ENCODE peak calls at places on chromosomes 12 and 14, in eight cellular contexts. J is heart left ventricle, H is lower lobe of right lung, D is CD14-positive monocyte, T is endothelial cell, F is SK-N-SH, Y is right lobe of liver, S is epithelial cell of proximal tubule. C is an unnamed sample.

GRCh38 chr14:96459851-96460250 is 42.3 kb upstream of the PAPOLA start:
- DNase-seq in F (no peak), D (no peak), H (no peak), Y (no peak), J (no peak), S (no peak), T (no peak), C (no peak)

GRCh38 chr12:23949212-23950010 is at the start of gene SOX5:
- DNase-seq in H (peak), S (peak), T (peak), F (peak), J (peak), D (no peak), Y (peak), C (no peak)

GRCh38 chr12:59404109-59404650 is 191.6 kb upstream of the SLC16A7 start:
- DNase-seq in Y (no peak), F (no peak), S (no peak), H (no peak), D (no peak), J (no peak), T (no peak), C (no peak)

GRCh38 chr12:115657081-115658013 is 620.1 kb downstream of the MED13L start:
- DNase-seq in T (no peak), H (no peak), J (no peak), D (no peak), F (no peak), Y (no peak), S (no peak), C (no peak)

GRCh38 chr14:55245657-55246268 is 25.5 kb upstream of the FBXO34 start:
- DNase-seq in H (no peak), S (no peak), Y (no peak), D (no peak), F (no peak), T (peak), J (no peak), C (no peak)

GRCh38 chr14:71300474-71301359 is 393.5 kb downstream of the PCNX1 start:
- DNase-seq in T (no peak), S (no peak), D (no peak), H (no peak), J (no peak), F (no peak), Y (no peak), C (no peak)

GRCh38 chr12:26937443-26937862 is 328 bp downstream of the INTS13 start:
- DNase-seq in D (no peak), Y (no peak), T (no peak), H (no peak), J (no peak), S (no peak), F (no peak), C (no peak)

GRCh38 chr14:95307402-95308041 is 12.2 kb downstream of the CLMN start:
- DNase-seq in J (peak), T (no peak), H (peak), Y (peak), D (no peak), F (peak), S (no peak), C (no peak)

GRCh38 chr12:115983226-115983798 is 294.2 kb downstream of the MED13L start:
- DNase-seq in T (peak), F (no peak), D (no peak), S (no peak), H (no peak), Y (no peak), J (no peak), C (no peak)

GRCh38 chr14:47022721-47023120 is 371.1 kb upstream of the RPL10L start:
- DNase-seq in F (no peak), H (no peak), J (no peak), Y (no peak), T (no peak), S (no peak), D (no peak), C (no peak)

GRCh38 chr12:41932470-41932991 is 212.1 kb downstream of the GXYLT1 start:
- DNase-seq in T (peak), S (no peak), Y (peak), J (peak), D (peak), H (peak), F (peak), C (peak)

GRCh38 chr12:110282956-110283817 is 2.1 kb downstream of the ATP2A2 start:
- DNase-seq in J (peak), Y (no peak), S (no peak), T (no peak), D (no peak), H (no peak), F (no peak), C (no peak)

GRCh38 chr14:36221097-36221496 is 44.6 kb upstream of the PTCSC3 start:
- DNase-seq in Y (no peak), T (no peak), S (no peak), J (no peak), F (no peak), H (no peak), D (no peak), C (no peak)

GRCh38 chr12:82089369-82090121 is 268.6 kb downstream of the CCDC59 start:
- DNase-seq in S (no peak), Y (no peak), T (no peak), D (no peak), J (no peak), H (no peak), F (no peak), C (no peak)

GRCh38 chr14:78448483-78449094 is 278.4 kb downstream of the NRXN3 start:
- DNase-seq in D (no peak), T (peak), F (peak), S (no peak), J (no peak), Y (no peak), H (no peak), C (no peak)

GRCh38 chr14:96578619-96579018 is 76.4 kb downstream of the PAPOLA start:
- DNase-seq in T (no peak), D (no peak), F (no peak), Y (no peak), H (no peak), J (no peak), S (no peak), C (no peak)

GRCh38 chr12:7116196-7116595 is 7.2 kb upstream of the C1RL start:
- DNase-seq in F (no peak), H (no peak), J (no peak), S (no peak), T (no peak), D (no peak), Y (no peak), C (no peak)

GRCh38 chr12:124737772-124738635 is 125.7 kb downstream of the SCARB1 start:
- DNase-seq in F (no peak), T (no peak), Y (no peak), H (no peak), J (no peak), D (no peak), S (no peak), C (no peak)

GRCh38 chr14:64834965-64835364 is 44.7 kb downstream of the SPTB start:
- DNase-seq in J (no peak), T (no peak), S (no peak), F (no peak), D (no peak), H (no peak), Y (no peak), C (no peak)

GRCh38 chr14:44029933-44030332 is 477.1 kb downstream of the FSCB start:
- DNase-seq in D (no peak), F (no peak), S (no peak), T (no peak), H (no peak), J (no peak), Y (no peak), C (no peak)

GRCh38 chr12:110641512-110641911 is 27.6 kb downstream of the TCTN1 start:
- DNase-seq in F (no peak), D (no peak), H (no peak), Y (no peak), J (peak), T (no peak), S (no peak), C (no peak)

GRCh38 chr14:73784065-73784987 is 67.3 kb upstream of the PTGR2 start:
- DNase-seq in T (no peak), S (no peak), Y (peak), H (no peak), D (no peak), F (no peak), J (no peak), C (no peak)

GRCh38 chr12:103373088-103373523 is 122.7 kb downstream of the C12orf42 start:
- DNase-seq in J (no peak), F (no peak), S (no peak), Y (no peak), T (no peak), D (no peak), H (peak), C (no peak)

GRCh38 chr12:22287776-22288621 is 46.5 kb downstream of the ST8SIA1 start:
- DNase-seq in Y (no peak), F (no peak), H (no peak), J (no peak), D (no peak), T (no peak), S (no peak), C (no peak)

GRCh38 chr12:9745191-9745590 is 12.3 kb upstream of the CLECL1 start:
- DNase-seq in D (no peak), H (no peak), Y (no peak), F (no peak), S (no peak), T (no peak), J (no peak), C (no peak)

GRCh38 chr12:46365951-46366379 is 6.6 kb downstream of the SLC38A2 start:
- DNase-seq in J (no peak), S (no peak), D (no peak), Y (no peak), F (no peak), T (no peak), H (no peak), C (no peak)

GRCh38 chr14:51283402-51283825 is 43.4 kb downstream of the TMX1 start:
- DNase-seq in H (no peak), S (peak), F (peak), Y (no peak), T (peak), J (no peak), D (no peak), C (no peak)

GRCh38 chr12:88897723-88898122 is 317.5 kb upstream of the KITLG start:
- DNase-seq in H (no peak), J (peak), Y (no peak), T (no peak), F (no peak), D (no peak), S (no peak), C (no peak)

GRCh38 chr12:5348491-5348890 is 83.4 kb upstream of the NTF3 start:
- DNase-seq in Y (no peak), T (no peak), J (no peak), S (no peak), H (no peak), D (no peak), F (peak), C (no peak)

GRCh38 chr12:71797506-71797905 is 42.1 kb upstream of the TBC1D15 start:
- DNase-seq in Y (no peak), S (no peak), F (no peak), J (no peak), D (no peak), T (no peak), H (no peak), C (no peak)

GRCh38 chr12:53333289-53333688 is 2.9 kb downstream of the SP7 start:
- DNase-seq in J (no peak), D (no peak), Y (no peak), H (no peak), T (no peak), S (no peak), F (peak), C (no peak)

GRCh38 chr14:23562822-23563472 is 4.6 kb downstream of the AP1G2 start:
- DNase-seq in F (peak), S (no peak), J (no peak), T (peak), H (no peak), D (no peak), Y (no peak), C (peak)

GRCh38 chr12:96305665-96306064 is 94.6 kb downstream of the CDK17 start:
- DNase-seq in Y (no peak), S (no peak), H (no peak), T (no peak), D (no peak), J (no peak), F (no peak), C (no peak)

GRCh38 chr12:109554761-109555160 is 18.5 kb downstream of the MMAB start:
- DNase-seq in Y (peak), D (no peak), T (no peak), F (no peak), H (peak), S (no peak), J (no peak), C (no peak)

GRCh38 chr14:68027276-68027675 is 207.7 kb downstream of the RAD51B start:
- DNase-seq in D (no peak), H (no peak), T (no peak), F (no peak), Y (no peak), J (no peak), S (no peak), C (no peak)

GRCh38 chr12:62001424-62001823 is 258.8 kb upstream of the USP15 start:
- DNase-seq in D (no peak), T (no peak), H (no peak), F (no peak), S (no peak), Y (no peak), J (no peak), C (no peak)

GRCh38 chr12:97854477-97854876 is 391.9 kb downstream of the RMST start:
- DNase-seq in J (no peak), Y (no peak), F (no peak), D (no peak), S (no peak), H (no peak), T (no peak), C (no peak)
- TF ChIP-seq CTCF in J (no peak), Y (no peak), F (no peak), D (no peak), S (no peak), H (no peak), T (no peak), C (no peak)

DNA sequence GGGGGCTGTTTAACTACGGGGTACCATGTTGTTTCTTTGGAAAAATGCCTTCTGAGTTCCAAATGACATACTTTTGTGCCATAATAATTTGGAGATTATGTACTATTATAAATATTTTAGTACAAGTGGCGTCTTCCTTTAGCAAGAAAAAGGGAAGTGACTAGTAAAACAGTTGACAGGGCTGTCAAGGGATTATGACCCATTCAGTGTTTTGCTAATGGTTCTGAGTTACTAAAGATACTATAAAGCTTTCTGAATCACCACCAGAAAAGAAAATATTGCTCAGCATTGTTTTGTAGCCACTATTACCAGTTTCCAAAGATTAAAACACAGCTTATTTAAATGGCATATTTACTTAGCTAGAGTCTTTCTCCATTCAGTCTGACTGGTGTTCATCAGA is 334.9 kb downstream of the SNAPC1 start:
- DNase-seq in Y (no peak), H (no peak), S (no peak), T (no peak), F (no peak), D (no peak), J (no peak), C (no peak)
- TF ChIP-seq CTCF in Y (no peak), H (no peak), S (no peak), T (no peak), F (no peak), D (no peak), J (no peak), C (no peak)

DNA sequence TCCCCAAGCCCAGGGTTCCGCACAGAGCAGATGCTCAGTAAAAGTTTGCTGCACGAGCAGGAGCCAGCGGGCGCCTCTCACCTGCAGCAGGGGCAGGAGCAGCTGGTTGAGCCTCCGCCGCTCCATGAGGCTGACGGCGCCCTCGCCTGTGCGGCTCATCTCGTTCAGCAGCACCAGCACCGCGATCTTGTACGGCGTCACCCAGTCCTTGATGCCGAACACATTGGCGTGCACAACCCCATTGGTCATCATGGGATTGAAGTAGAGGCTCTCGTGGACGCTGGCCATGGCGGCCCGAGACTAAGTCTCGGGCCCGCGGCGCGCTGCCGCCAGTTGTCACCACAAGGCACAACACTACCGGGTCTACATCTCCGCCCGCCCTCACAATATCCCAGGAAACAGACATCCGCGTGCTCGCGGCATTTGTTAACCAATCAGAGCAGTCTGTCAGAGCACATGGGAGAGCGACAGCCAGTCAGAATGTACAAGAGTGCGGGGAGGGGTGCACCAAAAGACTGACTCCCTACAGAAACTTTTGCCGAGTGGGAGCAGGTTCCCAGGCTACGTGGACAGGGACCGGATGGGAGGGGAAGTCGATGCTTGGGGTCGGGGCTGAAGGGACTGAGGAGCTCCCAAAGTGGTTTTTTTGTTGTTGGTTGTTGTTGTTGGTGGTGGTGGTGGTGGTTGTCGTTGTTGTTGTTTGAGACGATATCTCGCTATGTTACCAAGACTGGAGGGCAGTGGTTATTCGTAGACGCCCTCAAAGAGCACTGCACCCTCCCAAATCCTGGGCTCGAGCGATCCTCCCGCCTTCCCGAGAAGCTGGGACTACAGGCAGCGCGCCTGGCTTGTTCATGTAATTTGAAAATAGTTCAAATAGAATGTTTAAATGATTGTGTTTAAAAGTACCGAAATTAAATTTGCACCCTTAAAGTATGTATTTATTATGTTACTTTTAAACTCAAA is at the start of gene ANAPC5:
- DNase-seq in J (peak), Y (peak), F (peak), S (peak), H (peak), D (peak), T (peak), C (peak)
- TF ChIP-seq CTCF in J (no peak), Y (no peak), F (no peak), S (peak), H (no peak), D (no peak), T (no peak), C (no peak)

DNA sequence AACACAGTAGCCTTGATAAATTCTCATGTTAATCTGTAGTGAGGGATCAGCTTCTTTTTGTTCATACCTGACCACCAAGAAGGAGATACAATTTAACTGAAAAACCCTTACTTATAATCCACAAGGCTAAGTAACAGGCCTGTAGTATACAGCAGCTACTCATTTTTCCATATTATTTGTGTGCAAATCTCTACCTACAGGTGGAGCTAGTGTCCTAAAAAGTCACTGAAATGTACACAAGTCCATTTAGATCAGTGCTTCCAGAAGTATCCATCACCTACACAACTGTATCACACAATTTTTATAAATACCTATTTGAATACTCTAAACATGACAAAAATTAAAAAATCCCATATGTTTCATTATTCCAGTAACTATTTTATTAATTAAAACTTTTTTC is 173.2 kb downstream of the SLC35F4 start:
- DNase-seq in F (peak), J (no peak), D (no peak), S (no peak), Y (no peak), H (no peak), T (no peak), C (no peak)
- TF ChIP-seq CTCF in F (peak), J (peak), D (no peak), S (peak), Y (peak), H (peak), T (no peak), C (no peak)

GRCh38 chr12:3533703-3534386 is 42.8 kb downstream of the PRMT8 start:
- DNase-seq in S (no peak), D (no peak), T (no peak), J (peak), Y (no peak), H (no peak), F (peak), C (no peak)
- TF ChIP-seq CTCF in S (no peak), D (no peak), T (no peak), J (no peak), Y (no peak), H (no peak), F (no peak), C (no peak)

GRCh38 chr14:92920001-92920400 is 2.9 kb upstream of the CHGA start:
- DNase-seq in H (no peak), S (no peak), F (no peak), T (no peak), Y (no peak), D (no peak), J (no peak), C (no peak)
- TF ChIP-seq CTCF in H (no peak), S (no peak), F (no peak), T (no peak), Y (no peak), D (no peak), J (no peak), C (no peak)

GRCh38 chr12:80400591-80400991 is 43.4 kb upstream of the PTPRQ start:
- DNase-seq in H (no peak), T (no peak), Y (peak), F (peak), J (no peak), S (no peak), D (no peak), C (no peak)
- TF ChIP-seq CTCF in H (no peak), T (no peak), Y (no peak), F (no peak), J (no peak), S (no peak), D (no peak), C (no peak)

DNA sequence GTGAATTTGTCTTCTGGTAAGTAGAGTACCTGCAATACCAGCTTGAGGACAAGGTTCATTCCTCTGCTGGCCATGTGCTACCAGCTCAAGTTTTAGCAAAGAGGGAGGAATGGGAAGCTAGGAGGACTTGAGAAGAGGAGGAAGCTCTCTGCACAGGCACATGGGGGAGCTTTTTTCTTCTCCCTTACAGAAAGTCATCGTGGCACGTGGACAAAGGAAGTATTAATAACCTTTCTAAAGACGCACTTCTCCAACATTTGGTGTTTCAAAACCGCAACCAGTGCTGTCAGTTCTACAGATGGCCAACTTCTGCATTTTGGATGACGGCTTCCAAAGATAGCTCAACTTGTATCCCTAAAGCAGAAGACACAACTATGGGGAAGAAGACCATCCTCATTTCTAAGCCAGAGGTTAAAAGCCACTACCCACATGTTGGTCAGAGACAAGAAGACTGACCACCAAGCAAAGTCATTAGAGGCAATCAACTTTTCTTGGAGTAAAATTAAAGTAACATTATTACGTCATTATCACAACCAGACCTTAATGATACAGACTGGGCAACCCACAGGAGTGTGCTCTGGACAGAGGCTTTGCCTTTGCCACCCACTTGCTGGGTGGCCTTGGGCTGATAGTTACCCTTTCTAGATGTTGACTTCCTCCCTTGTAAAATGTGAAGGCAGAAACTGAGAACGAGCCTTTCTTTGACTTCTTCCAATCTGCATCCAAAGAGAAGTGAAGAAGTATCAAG is 12.3 kb upstream of the TMED10 start:
- DNase-seq in J (no peak), D (peak), S (no peak), T (no peak), H (no peak), F (no peak), Y (no peak), C (no peak)
- TF ChIP-seq CTCF in J (no peak), D (no peak), S (no peak), T (no peak), H (no peak), F (no peak), Y (no peak), C (no peak)